ENCODE peak calls at places on chromosomes 2 and 18, in seven cellular contexts. One of them, this sample, is unnamed.
A peak's percentile ranks its signal among the peaks of the same experiment; 100 is the strongest.

GRCh38 chr2:200786826-200787225 is 24.9 kb upstream of the BZW1 start:
- DNase-seq in GM12878: no peak
- DNase-seq in HCT116: peak; percentile 39
- DNase-seq in K562: no peak
- DNase-seq in SK-N-SH: no peak
- DNase-seq in HepG2: no peak
- DNase-seq in H1: no peak
- DNase-seq in this sample: no peak

GRCh38 chr2:102141915-102142828 is at the start of gene IL1R1:
- DNase-seq in GM12878: no peak
- DNase-seq in SK-N-SH: peak; percentile 65
- DNase-seq in HepG2: peak; percentile 60
- DNase-seq in K562: peak; percentile 86
- DNase-seq in HCT116: no peak
- DNase-seq in H1: no peak
- DNase-seq in this sample: peak; percentile 81

GRCh38 chr2:179447839-179448447 is 183.3 kb upstream of the SESTD1 start:
- DNase-seq in H1: no peak
- DNase-seq in K562: no peak
- DNase-seq in HepG2: no peak
- DNase-seq in SK-N-SH: no peak
- DNase-seq in HCT116: no peak
- DNase-seq in GM12878: no peak
- DNase-seq in this sample: no peak

GRCh38 chr18:42048150-42048549 is 93.1 kb downstream of the PIK3C3 start:
- DNase-seq in SK-N-SH: no peak
- DNase-seq in H1: no peak
- DNase-seq in HepG2: peak; percentile 73
- DNase-seq in HCT116: no peak
- DNase-seq in K562: no peak
- DNase-seq in GM12878: no peak
- DNase-seq in this sample: no peak

GRCh38 chr2:174450021-174450816 is 36.6 kb downstream of the GPR155 start:
- DNase-seq in HepG2: no peak
- DNase-seq in GM12878: peak; percentile 16
- DNase-seq in K562: no peak
- DNase-seq in HCT116: no peak
- DNase-seq in SK-N-SH: peak; percentile 31
- DNase-seq in H1: no peak
- DNase-seq in this sample: no peak

GRCh38 chr18:46939337-46939963 is 22.0 kb downstream of the KATNAL2 start:
- DNase-seq in H1: no peak
- DNase-seq in HepG2: peak; percentile 15
- DNase-seq in GM12878: no peak
- DNase-seq in K562: peak; percentile 10
- DNase-seq in SK-N-SH: no peak
- DNase-seq in HCT116: no peak
- DNase-seq in this sample: no peak

GRCh38 chr18:44178476-44178875 is 502.2 kb upstream of the SETBP1 start:
- DNase-seq in GM12878: no peak
- DNase-seq in SK-N-SH: no peak
- DNase-seq in HCT116: no peak
- DNase-seq in HepG2: no peak
- DNase-seq in H1: no peak
- DNase-seq in K562: no peak
- DNase-seq in this sample: no peak

GRCh38 chr2:23445450-23445868 is 60.5 kb downstream of the KLHL29 start:
- DNase-seq in H1: no peak
- DNase-seq in K562: no peak
- DNase-seq in HCT116: no peak
- DNase-seq in SK-N-SH: no peak
- DNase-seq in GM12878: no peak
- DNase-seq in HepG2: no peak
- DNase-seq in this sample: no peak

GRCh38 chr2:145957929-145958328 is 1438.0 kb upstream of the ZEB2 start:
- DNase-seq in HepG2: no peak
- DNase-seq in K562: no peak
- DNase-seq in HCT116: no peak
- DNase-seq in GM12878: no peak
- DNase-seq in SK-N-SH: no peak
- DNase-seq in H1: no peak
- DNase-seq in this sample: no peak

GRCh38 chr2:203077458-203077857 is 62.8 kb downstream of the NBEAL1 start:
- DNase-seq in H1: no peak
- DNase-seq in GM12878: no peak
- DNase-seq in HCT116: no peak
- DNase-seq in SK-N-SH: no peak
- DNase-seq in K562: no peak
- DNase-seq in HepG2: no peak
- DNase-seq in this sample: no peak

GRCh38 chr18:10488022-10488421 is 33.6 kb downstream of the APCDD1 start:
- DNase-seq in K562: no peak
- DNase-seq in HCT116: no peak
- DNase-seq in SK-N-SH: no peak
- DNase-seq in H1: no peak
- DNase-seq in HepG2: no peak
- DNase-seq in GM12878: no peak
- DNase-seq in this sample: no peak

GRCh38 chr2:20880221-20880771 is 57.4 kb upstream of the LDAH start:
- DNase-seq in K562: no peak
- DNase-seq in GM12878: no peak
- DNase-seq in HepG2: no peak
- DNase-seq in HCT116: no peak
- DNase-seq in SK-N-SH: no peak
- DNase-seq in H1: no peak
- DNase-seq in this sample: peak; percentile 81

GRCh38 chr2:136235451-136236418 is 117.8 kb upstream of the CXCR4 start:
- DNase-seq in H1: no peak
- DNase-seq in SK-N-SH: no peak
- DNase-seq in K562: no peak
- DNase-seq in HCT116: peak; percentile 95
- DNase-seq in HepG2: peak; percentile 35
- DNase-seq in GM12878: no peak
- DNase-seq in this sample: peak; percentile 7

GRCh38 chr2:38601463-38602135 is 1.1 kb downstream of the HNRNPLL start:
- DNase-seq in H1: no peak
- DNase-seq in GM12878: no peak
- DNase-seq in SK-N-SH: peak; percentile 32
- DNase-seq in HepG2: peak; percentile 44
- DNase-seq in HCT116: no peak
- DNase-seq in K562: no peak
- DNase-seq in this sample: peak; percentile 13

GRCh38 chr2:71455741-71456569 is 2.6 kb downstream of the DYSF start:
- DNase-seq in HCT116: no peak
- DNase-seq in SK-N-SH: peak; percentile 63
- DNase-seq in GM12878: no peak
- DNase-seq in H1: no peak
- DNase-seq in HepG2: peak; percentile 65
- DNase-seq in K562: no peak
- DNase-seq in this sample: no peak

GRCh38 chr2:97759727-97760407 is 46.5 kb downstream of the ZAP70 start:
- DNase-seq in HepG2: no peak
- DNase-seq in K562: no peak
- DNase-seq in HCT116: no peak
- DNase-seq in GM12878: no peak
- DNase-seq in H1: no peak
- DNase-seq in SK-N-SH: no peak
- DNase-seq in this sample: no peak

GRCh38 chr2:48755473-48755872 is at the start of gene LHCGR:
- DNase-seq in K562: no peak
- DNase-seq in H1: no peak
- DNase-seq in HCT116: no peak
- DNase-seq in GM12878: no peak
- DNase-seq in HepG2: no peak
- DNase-seq in SK-N-SH: peak; percentile 45
- DNase-seq in this sample: no peak

GRCh38 chr2:128661955-128662564 is 343.4 kb upstream of the HS6ST1 start:
- DNase-seq in HCT116: no peak
- DNase-seq in H1: no peak
- DNase-seq in SK-N-SH: no peak
- DNase-seq in GM12878: no peak
- DNase-seq in K562: no peak
- DNase-seq in HepG2: no peak
- DNase-seq in this sample: no peak

GRCh38 chr2:118202707-118203303 is 114.5 kb downstream of the INSIG2 start:
- DNase-seq in K562: peak; percentile 47
- DNase-seq in HepG2: peak; percentile 54
- DNase-seq in H1: no peak
- DNase-seq in SK-N-SH: peak; percentile 54
- DNase-seq in GM12878: no peak
- DNase-seq in HCT116: no peak
- DNase-seq in this sample: no peak

GRCh38 chr18:76956648-76957047 is 134.3 kb downstream of the ZNF236 start:
- DNase-seq in SK-N-SH: no peak
- DNase-seq in HepG2: no peak
- DNase-seq in H1: no peak
- DNase-seq in K562: no peak
- DNase-seq in GM12878: no peak
- DNase-seq in HCT116: no peak
- DNase-seq in this sample: no peak

GRCh38 chr2:2571301-2572198 is 240.5 kb upstream of the MYT1L start:
- DNase-seq in K562: no peak
- DNase-seq in SK-N-SH: peak; percentile 37
- DNase-seq in H1: no peak
- DNase-seq in HCT116: no peak
- DNase-seq in GM12878: no peak
- DNase-seq in HepG2: no peak
- DNase-seq in this sample: no peak

GRCh38 chr2:2570871-2571270 is 239.8 kb upstream of the MYT1L start:
- DNase-seq in K562: no peak
- DNase-seq in HepG2: no peak
- DNase-seq in H1: no peak
- DNase-seq in GM12878: no peak
- DNase-seq in SK-N-SH: no peak
- DNase-seq in HCT116: no peak
- DNase-seq in this sample: no peak

GRCh38 chr2:2573658-2574293 is 242.7 kb upstream of the MYT1L start:
- DNase-seq in SK-N-SH: peak; percentile 45
- DNase-seq in GM12878: peak; percentile 13
- DNase-seq in H1: no peak
- DNase-seq in K562: no peak
- DNase-seq in HepG2: peak; percentile 3
- DNase-seq in HCT116: no peak
- DNase-seq in this sample: no peak

GRCh38 chr2:2573205-2573604 is 242.1 kb upstream of the MYT1L start:
- DNase-seq in HepG2: no peak
- DNase-seq in SK-N-SH: no peak
- DNase-seq in K562: no peak
- DNase-seq in H1: no peak
- DNase-seq in GM12878: no peak
- DNase-seq in HCT116: no peak
- DNase-seq in this sample: no peak

GRCh38 chr2:2572393-2573204 is 241.5 kb upstream of the MYT1L start:
- DNase-seq in HCT116: no peak
- DNase-seq in GM12878: no peak
- DNase-seq in H1: no peak
- DNase-seq in SK-N-SH: no peak
- DNase-seq in HepG2: no peak
- DNase-seq in K562: no peak
- DNase-seq in this sample: no peak
- TF ChIP-seq JUND in HCT116: no peak
- TF ChIP-seq JUND in GM12878: no peak
- TF ChIP-seq JUND in H1: no peak
- TF ChIP-seq JUND in SK-N-SH: no peak
- TF ChIP-seq JUND in HepG2: no peak
- TF ChIP-seq JUND in K562: no peak
- TF ChIP-seq JUND in this sample: no peak

DNA sequence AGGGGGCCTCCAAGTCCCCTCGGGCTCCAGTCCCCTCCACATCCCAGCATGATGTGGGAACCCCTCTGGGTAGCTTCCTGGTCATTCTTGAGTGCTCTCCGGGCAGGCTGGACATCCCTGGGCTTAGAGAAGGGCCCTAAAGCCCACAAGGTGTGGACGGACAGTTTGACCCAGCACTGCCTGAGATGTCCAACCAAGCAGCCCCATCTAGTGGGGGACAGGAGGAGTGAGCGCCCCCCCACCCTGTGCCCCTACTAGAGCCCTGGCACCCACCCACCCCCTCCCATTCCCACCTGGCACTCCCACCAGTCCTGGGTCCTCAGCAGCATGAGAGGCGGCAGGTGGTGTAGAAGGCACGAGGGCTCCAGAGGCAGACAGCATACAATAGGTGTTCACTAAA is 45.9 kb downstream of the CYP27C1 start:
- DNase-seq in HepG2: no peak
- DNase-seq in HCT116: no peak
- DNase-seq in GM12878: no peak
- DNase-seq in SK-N-SH: peak; percentile 80
- DNase-seq in H1: no peak
- DNase-seq in K562: peak; percentile 57
- DNase-seq in this sample: peak; percentile 18
- TF ChIP-seq JUND in HepG2: no peak
- TF ChIP-seq JUND in HCT116: no peak
- TF ChIP-seq JUND in GM12878: no peak
- TF ChIP-seq JUND in SK-N-SH: no peak
- TF ChIP-seq JUND in H1: no peak
- TF ChIP-seq JUND in K562: no peak
- TF ChIP-seq JUND in this sample: no peak

DNA sequence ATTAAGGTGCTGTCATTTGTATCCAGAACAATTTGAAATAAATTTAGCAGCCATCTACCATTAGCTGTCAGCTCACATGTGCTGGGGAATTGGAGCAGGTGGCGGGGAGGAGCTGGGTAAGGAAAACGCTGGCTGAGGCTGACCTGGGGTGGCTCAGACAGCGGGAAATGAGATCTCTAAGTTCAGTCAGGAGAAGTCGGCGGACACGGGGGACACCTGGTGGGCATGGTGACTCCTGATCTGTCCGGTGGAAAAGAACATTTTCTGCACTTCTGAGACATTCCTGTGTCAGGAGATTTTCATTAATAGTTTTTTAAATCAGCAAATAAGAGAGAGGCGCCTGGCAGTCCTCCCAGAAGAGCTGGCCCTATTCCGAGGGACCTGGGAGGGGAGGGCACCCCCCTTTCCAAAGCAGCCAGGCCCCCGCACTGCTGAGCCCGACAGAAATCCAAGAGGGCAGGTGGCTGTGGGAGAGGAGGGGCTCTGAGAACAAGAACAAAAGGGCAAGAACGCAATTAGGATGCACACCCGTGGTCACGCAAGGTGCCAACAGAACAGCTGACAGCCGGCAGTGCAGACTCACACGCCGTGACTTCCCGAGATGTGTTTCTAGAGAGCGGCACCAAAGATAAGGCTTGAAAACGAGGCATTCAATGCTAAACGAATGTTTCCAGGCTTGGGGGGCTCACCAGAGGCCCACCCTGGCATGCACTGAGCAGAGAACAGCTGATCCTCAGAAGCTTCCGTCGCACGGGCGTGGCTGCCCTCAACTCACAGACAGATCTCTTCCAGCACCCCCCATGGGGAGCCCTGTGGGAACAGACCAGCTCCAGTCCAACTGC is 26.4 kb downstream of the SLC66A2 start:
- DNase-seq in H1: no peak
- DNase-seq in SK-N-SH: no peak
- DNase-seq in HCT116: no peak
- DNase-seq in K562: no peak
- DNase-seq in GM12878: no peak
- DNase-seq in HepG2: no peak
- DNase-seq in this sample: no peak
- TF ChIP-seq JUND in H1: no peak
- TF ChIP-seq JUND in SK-N-SH: no peak
- TF ChIP-seq JUND in HCT116: no peak
- TF ChIP-seq JUND in K562: no peak
- TF ChIP-seq JUND in GM12878: no peak
- TF ChIP-seq JUND in HepG2: no peak
- TF ChIP-seq JUND in this sample: no peak

GRCh38 chr2:50732796-50733195 is 299.1 kb downstream of the NRXN1 start:
- DNase-seq in H1: no peak
- DNase-seq in SK-N-SH: no peak
- DNase-seq in GM12878: no peak
- DNase-seq in HCT116: no peak
- DNase-seq in K562: no peak
- DNase-seq in HepG2: no peak
- DNase-seq in this sample: no peak
- TF ChIP-seq JUND in H1: no peak
- TF ChIP-seq JUND in SK-N-SH: no peak
- TF ChIP-seq JUND in GM12878: no peak
- TF ChIP-seq JUND in HCT116: no peak
- TF ChIP-seq JUND in K562: no peak
- TF ChIP-seq JUND in HepG2: no peak
- TF ChIP-seq JUND in this sample: no peak